ENCODE peak calls at places on chromosomes 4 and X, in four cellular contexts. A is neural progenitor cell, Q is right lobe of liver, O is AG04450. Z is an unnamed sample. For H3K27me3, the result is how much of the 10 kb centered on the place peaks cover.

GRCh38 chr4:28092610-28093009 is 1232.0 kb downstream of the STIM2 start:
- DNase-seq in A (no peak), Q (no peak), O (no peak), Z (no peak)

GRCh38 chr4:88062311-88062710 is 54.9 kb downstream of the PKD2 start:
- DNase-seq in A (no peak), Q (no peak), O (no peak), Z (no peak)

GRCh38 chrX:1027133-1027532 is 185.3 kb downstream of the CRLF2 start:
- DNase-seq in A (no peak), Q (no peak), O (no peak), Z (no peak)

GRCh38 chr4:47913858-47914218 is 545 bp downstream of the NFXL1 start:
- DNase-seq in A (peak), Q (peak), O (no peak), Z (peak)

GRCh38 chrX:41737065-41737464 is 13.1 kb downstream of the GPR82 start:
- DNase-seq in A (no peak), Q (no peak), O (no peak), Z (no peak)

GRCh38 chr4:172869621-172870268 is 298.9 kb upstream of the GALNT7 start:
- DNase-seq in A (no peak), Q (no peak), O (no peak), Z (no peak)

GRCh38 chr4:24754586-24754985 is 40.8 kb upstream of the SOD3 start:
- DNase-seq in A (no peak), Q (no peak), O (no peak), Z (no peak)

GRCh38 chrX:113133316-113133715 is 292.7 kb upstream of the AMOT start:
- DNase-seq in A (no peak), Q (no peak), O (no peak), Z (no peak)

GRCh38 chr4:148053298-148054003 is 321.6 kb downstream of the ARHGAP10 start:
- DNase-seq in A (no peak), Q (no peak), O (no peak), Z (no peak)

GRCh38 chrX:95145848-95146540 is 1472.0 kb downstream of the FAM133A start:
- DNase-seq in A (no peak), Q (no peak), O (no peak), Z (no peak)

GRCh38 chr4:56301181-56302076 is 85.9 kb downstream of the AASDH start:
- DNase-seq in A (peak), Q (peak), O (peak), Z (peak)

GRCh38 chr4:2923141-2923551 is 40.1 kb downstream of the NOP14 start:
- DNase-seq in A (no peak), Q (peak), O (no peak), Z (no peak)

GRCh38 chrX:50813843-50814661 is at the start of gene SHROOM4:
- DNase-seq in A (peak), Q (peak), O (no peak), Z (no peak)

GRCh38 chrX:14357314-14357713 is 172.0 kb upstream of the GLRA2 start:
- DNase-seq in A (no peak), Q (no peak), O (no peak), Z (no peak)

GRCh38 chr4:6207602-6208001 is 7.3 kb upstream of the JAKMIP1 start:
- DNase-seq in A (no peak), Q (no peak), O (no peak), Z (no peak)

GRCh38 chrX:134692990-134693389 is 34.7 kb upstream of the PLAC1 start:
- DNase-seq in A (no peak), Q (no peak), O (no peak), Z (no peak)

GRCh38 chr4:165184220-165184619 is 23.1 kb upstream of the KLHL2 start:
- DNase-seq in A (no peak), Q (no peak), O (no peak), Z (no peak)
- H3K4me3 ChIP-seq in A (no peak), Q (no peak), O (no peak), Z (no peak)

GRCh38 chrX:11541510-11541909 is 124.2 kb downstream of the ARHGAP6 start:
- DNase-seq in A (no peak), Q (no peak), O (no peak), Z (no peak)
- H3K27me3 ChIP-seq in A (under half), Q (under half), O (under half), Z (under half)

DNA sequence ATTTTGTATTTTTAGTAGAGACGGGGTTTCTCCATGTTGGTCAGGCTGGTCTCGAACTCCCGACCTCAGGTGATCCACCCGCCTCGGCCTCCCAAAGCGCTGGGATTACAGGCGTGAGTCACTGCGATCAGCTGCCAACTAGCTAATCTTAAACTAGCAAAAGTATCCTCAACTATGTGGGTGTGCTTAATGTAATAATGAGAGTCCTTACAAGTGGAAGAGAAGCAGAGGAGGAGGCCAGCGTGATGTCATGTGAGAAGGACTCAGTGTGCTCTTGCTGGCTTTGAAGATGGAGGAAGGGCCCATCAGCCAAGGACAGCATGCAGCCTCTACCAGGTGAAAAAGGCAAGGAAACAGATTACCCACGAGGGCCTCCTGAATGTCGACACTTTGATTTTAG is 19.6 kb downstream of the SCD5 start:
- DNase-seq in A (no peak), Q (no peak), O (no peak), Z (no peak)
- H3K4me3 ChIP-seq in A (no peak), Q (no peak), O (no peak), Z (no peak)

DNA sequence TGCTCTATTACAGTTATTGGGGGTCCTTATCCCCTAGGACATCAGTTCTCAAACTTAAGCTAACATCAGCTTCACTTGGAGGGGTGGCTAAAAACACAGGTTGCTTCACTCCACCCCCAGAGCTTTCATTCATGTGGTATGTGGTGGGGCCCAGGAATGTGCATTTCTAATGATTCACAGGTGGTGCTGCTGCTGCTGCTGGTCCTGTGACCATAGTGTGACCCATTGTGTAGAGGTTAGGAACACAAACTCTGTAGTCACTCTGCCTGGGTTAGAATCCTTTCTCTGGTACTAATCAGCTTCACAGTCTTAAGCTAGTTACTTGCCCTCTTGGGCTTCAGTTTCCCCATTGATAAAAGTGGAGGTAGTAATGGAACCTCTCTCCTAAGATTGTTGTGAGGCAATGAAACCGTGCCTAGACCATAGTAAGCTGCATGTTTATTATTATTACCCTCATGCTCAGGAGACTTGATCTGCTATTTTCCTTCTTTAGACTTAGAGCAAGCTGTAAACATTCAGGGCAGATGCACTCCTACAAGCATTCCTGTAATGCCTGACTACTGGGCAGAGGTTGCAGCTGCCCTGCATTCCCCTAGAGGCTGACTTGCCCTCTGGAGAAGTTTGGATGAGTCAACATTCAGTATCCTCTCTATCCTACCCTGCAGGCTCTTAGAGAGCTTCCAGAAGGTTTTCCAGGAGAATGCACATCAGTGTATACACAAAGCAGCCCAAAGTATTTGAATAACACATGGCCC is 94.1 kb upstream of the ACSL4 start:
- DNase-seq in A (no peak), Q (no peak), O (peak), Z (no peak)
- H3K27me3 ChIP-seq in A (under half), Q (under half), O (under half), Z (under half)

GRCh38 chr4:118730683-118731082 is 45.5 kb downstream of the METTL14 start:
- DNase-seq in A (no peak), Q (no peak), O (no peak), Z (no peak)

GRCh38 chr4:118729287-118730286 is 44.4 kb downstream of the METTL14 start:
- DNase-seq in A (no peak), Q (no peak), O (peak), Z (no peak)

GRCh38 chr4:118734491-118735205 is 49.5 kb downstream of the METTL14 start:
- DNase-seq in A (no peak), Q (no peak), O (no peak), Z (no peak)

GRCh38 chr4:118736867-118737266 is 51.7 kb downstream of the METTL14 start:
- DNase-seq in A (no peak), Q (no peak), O (no peak), Z (no peak)

GRCh38 chr4:118732591-118733330 is 47.6 kb downstream of the METTL14 start:
- DNase-seq in A (no peak), Q (no peak), O (no peak), Z (no peak)
- H3K4me3 ChIP-seq in A (no peak), Q (no peak), O (no peak), Z (no peak)

DNA sequence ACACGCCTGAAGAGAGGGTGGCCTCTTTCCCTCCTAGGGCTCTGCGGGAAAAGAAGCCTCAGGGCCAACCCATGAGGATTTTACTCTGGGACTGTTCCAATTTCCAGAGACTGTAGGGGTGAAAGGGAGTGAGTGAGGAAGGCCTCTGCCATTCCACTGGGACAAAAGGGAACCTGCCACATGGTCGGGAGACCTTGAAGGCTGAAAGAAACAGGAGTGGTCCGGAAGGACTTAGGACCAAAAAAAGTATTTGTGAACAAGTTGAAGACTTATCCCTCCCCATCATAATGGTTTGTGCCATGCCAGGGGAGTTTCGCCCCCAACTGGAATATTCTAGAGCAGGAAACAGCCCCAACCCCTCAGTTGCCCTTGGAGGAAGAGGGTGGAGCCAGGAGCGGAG is at the start of gene TEX13B:
- DNase-seq in A (no peak), Q (no peak), O (no peak), Z (no peak)
- H3K27me3 ChIP-seq in A (under half), Q (under half), O (under half), Z (under half)

GRCh38 chr4:109016200-109016599 is 253.3 kb upstream of the ETNPPL start:
- DNase-seq in A (no peak), Q (no peak), O (no peak), Z (no peak)

GRCh38 chr4:109015413-109015810 is 252.6 kb upstream of the ETNPPL start:
- DNase-seq in A (no peak), Q (no peak), O (no peak), Z (no peak)

GRCh38 chr4:109012286-109012880 is 249.5 kb upstream of the ETNPPL start:
- DNase-seq in A (no peak), Q (no peak), O (no peak), Z (no peak)

GRCh38 chr4:109011241-109012031 is 248.6 kb upstream of the ETNPPL start:
- DNase-seq in A (no peak), Q (no peak), O (no peak), Z (no peak)

GRCh38 chr4:109014593-109015412 is 251.9 kb upstream of the ETNPPL start:
- DNase-seq in A (no peak), Q (no peak), O (no peak), Z (no peak)
- H3K4me3 ChIP-seq in A (no peak), Q (no peak), O (no peak), Z (no peak)

Z was measured in naive thymus-derived CD4-positive, alpha-beta T cell.